ENCODE peak calls at places on chromosomes 7 and 10, in seven cellular contexts. V, M, S, W, C, Q and A are unnamed samples.

GRCh38 chr10:113335603-113336002 is 217.2 kb upstream of the HABP2 start:
- DNase-seq in M (no peak), V (no peak), C (peak), S (no peak), Q (peak), W (no peak), A (no peak)

GRCh38 chr10:78582540-78582939 is 486.2 kb upstream of the ZMIZ1 start:
- DNase-seq in V (no peak), M (no peak), Q (no peak), W (no peak), C (no peak), S (no peak), A (no peak)

GRCh38 chr7:159137906-159138305 is 6.8 kb downstream of the VIPR2 start:
- DNase-seq in C (no peak), V (no peak), M (peak), S (no peak), Q (no peak), W (no peak), A (peak)

GRCh38 chr10:131700506-131700905 is 200.3 kb upstream of the PPP2R2D start:
- DNase-seq in C (no peak), Q (no peak), S (no peak), M (peak), V (peak), W (no peak), A (peak)

GRCh38 chr7:44724276-44724675 is 24.4 kb upstream of the ZMIZ2 start:
- DNase-seq in W (no peak), M (no peak), S (peak), Q (no peak), C (no peak), V (no peak), A (no peak)

GRCh38 chr10:49560526-49560925 is 21.6 kb upstream of the ERCC6 start:
- DNase-seq in S (no peak), M (no peak), Q (no peak), W (no peak), V (no peak), C (no peak), A (no peak)

GRCh38 chr10:31036209-31036608 is 4.5 kb upstream of the ZNF438 start:
- DNase-seq in S (peak), V (no peak), W (no peak), C (no peak), Q (peak), M (no peak), A (peak)

GRCh38 chr7:157312941-157313340 is 23.9 kb upstream of the DNAJB6 start:
- DNase-seq in V (no peak), C (no peak), S (no peak), W (no peak), Q (no peak), M (no peak), A (no peak)

GRCh38 chr10:121217331-121217730 is 366.2 kb downstream of the WDR11 start:
- DNase-seq in W (no peak), V (no peak), S (no peak), M (no peak), C (no peak), Q (no peak), A (no peak)